ENCODE peak calls at places on chromosome 5, in five cellular contexts. E, W, S, L and Y are unnamed samples.

GRCh38 chr5:126481243-126481642 is 58.0 kb downstream of the GRAMD2B start:
- DNase-seq in E (no peak), W (peak; percentile 72), S (no peak), L (no peak), Y (no peak)

GRCh38 chr5:109759304-109759703 is 69.6 kb downstream of the MAN2A1 start:
- DNase-seq in E (no peak), W (peak; percentile 72), S (no peak), L (no peak), Y (no peak)

GRCh38 chr5:81760521-81760920 is 9.6 kb upstream of the SSBP2 start:
- DNase-seq in E (no peak), W (no peak), S (no peak), L (no peak), Y (no peak)

GRCh38 chr5:101728933-101729332 is 567.2 kb downstream of the SLCO4C1 start:
- DNase-seq in E (no peak), W (peak; percentile 0), S (no peak), L (peak; percentile 19), Y (no peak)

GRCh38 chr5:94425396-94425795 is 193.0 kb downstream of the KIAA0825 start:
- DNase-seq in E (no peak), W (no peak), S (no peak), L (no peak), Y (no peak)

GRCh38 chr5:66113160-66113559 is 30.9 kb upstream of the SREK1 start:
- DNase-seq in E (no peak), W (peak; percentile 65), S (no peak), L (no peak), Y (no peak)

GRCh38 chr5:147956064-147956841 is 49.9 kb upstream of the C5orf46 start:
- DNase-seq in E (no peak), W (peak; percentile 48), S (no peak), L (no peak), Y (no peak)

GRCh38 chr5:82796643-82797416 is 280.4 kb downstream of the TMEM167A start:
- DNase-seq in E (no peak), W (no peak), S (no peak), L (no peak), Y (no peak)

GRCh38 chr5:139835656-139836055 is 40.0 kb downstream of the PSD2 start:
- DNase-seq in E (no peak), W (no peak), S (no peak), L (no peak), Y (no peak)

GRCh38 chr5:141430332-141431113 is at the start of gene PCDHGA12:
- DNase-seq in E (no peak), W (peak; percentile 86), S (no peak), L (no peak), Y (no peak)

GRCh38 chr5:78076351-78076750 is 218.1 kb downstream of the AP3B1 start:
- DNase-seq in E (no peak), W (no peak), S (no peak), L (no peak), Y (no peak)

GRCh38 chr5:112533315-112533867 is 114.3 kb upstream of the EPB41L4A start:
- DNase-seq in E (no peak), W (no peak), S (no peak), L (no peak), Y (no peak)

GRCh38 chr5:40834391-40834848 is 602 bp downstream of the RPL37 start:
- DNase-seq in E (peak; percentile 65), W (peak; percentile 44), S (no peak), L (peak; percentile 44), Y (no peak)

GRCh38 chr5:149995385-149996085 is 4.9 kb downstream of the TIGD6 start:
- DNase-seq in E (peak; percentile 24), W (no peak), S (no peak), L (no peak), Y (no peak)

GRCh38 chr5:6686501-6686900 is 26.7 kb upstream of the TENT4A start:
- DNase-seq in E (no peak), W (no peak), S (no peak), L (no peak), Y (no peak)

GRCh38 chr5:124477002-124477546 is 269.4 kb downstream of the ZNF608 start:
- DNase-seq in E (no peak), W (no peak), S (no peak), L (no peak), Y (no peak)

GRCh38 chr5:171649002-171649401 is 136.6 kb upstream of the SMIM23 start:
- DNase-seq in E (no peak), W (no peak), S (no peak), L (no peak), Y (no peak)

GRCh38 chr5:88889165-88890069 is 6.4 kb upstream of the MEF2C start:
- DNase-seq in E (peak; percentile 83), W (peak; percentile 11), S (no peak), L (peak; percentile 58), Y (peak; percentile 27)